ENCODE peak calls at places on chromosomes 7 and 10, in five cellular contexts. M is stimulated activated naive CD4-positive, alpha-beta T cell treated with Interleukin-2 at 50 U/mL for 16 hours; N is activated CD8-positive, alpha-beta memory T cell treated with anti-CD3 and anti-CD28 coated beads, Interleukin-2, amount 50 U/mL, for 48 hours; S is HL-60; B is DMS153. L is an unnamed sample.

GRCh38 chr7:90816511-90817142 is 220.5 kb downstream of the CDK14 start:
- DNase-seq in M (no peak), N (no peak), S (no peak), B (no peak), L (no peak)

GRCh38 chr10:10647331-10647730 is 370.3 kb upstream of the CELF2 start:
- DNase-seq in M (no peak), N (no peak), S (no peak), B (no peak), L (no peak)

GRCh38 chr10:22252801-22253577 is 35.2 kb upstream of the EBLN1 start:
- DNase-seq in M (peak; percentile 31), N (peak; percentile 83), S (no peak), B (no peak), L (no peak)

GRCh38 chr10:129126955-129127354 is 340.1 kb upstream of the MGMT start:
- DNase-seq in M (no peak), N (no peak), S (no peak), B (no peak), L (no peak)

GRCh38 chr7:1561036-1561940 is 5.3 kb upstream of the TMEM184A start:
- DNase-seq in M (no peak), N (no peak), S (no peak), B (no peak), L (no peak)

GRCh38 chr10:66322261-66322660 is 603.6 kb upstream of the LRRTM3 start:
- DNase-seq in M (no peak), N (no peak), S (no peak), B (no peak), L (no peak)

GRCh38 chr7:85316489-85316888 is 129.6 kb upstream of the SEMA3D start:
- DNase-seq in M (no peak), N (no peak), S (no peak), B (no peak), L (no peak)

GRCh38 chr10:90602815-90603600 is 254.8 kb downstream of the HTR7 start:
- DNase-seq in M (no peak), N (no peak), S (no peak), B (no peak), L (no peak)

GRCh38 chr7:106535234-106536026 is 125.5 kb downstream of the CCDC71L start:
- DNase-seq in M (no peak), N (no peak), S (no peak), B (no peak), L (no peak)

GRCh38 chr7:28245108-28245868 is 64.7 kb upstream of the JAZF1 start:
- DNase-seq in M (no peak), N (no peak), S (peak; percentile 76), B (no peak), L (no peak)

GRCh38 chr10:114110174-114110972 is 63.6 kb downstream of the CCDC186 start:
- DNase-seq in M (no peak), N (no peak), S (no peak), B (peak; percentile 13), L (no peak)

GRCh38 chr7:156503195-156503594 is 137.4 kb upstream of the RNF32 start:
- DNase-seq in M (no peak), N (no peak), S (no peak), B (no peak), L (no peak)

L was measured in SIG-M5.